ENCODE peak calls at places on chromosomes 11 and 22, in six cellular contexts. J, S, W, D, Z and V are unnamed samples. For H3K4me1, the result is how much of the 10 kb centered on the place peaks cover.

GRCh38 chr11:87878373-87878779 is 296.9 kb downstream of the RAB38 start:
- DNase-seq in J (no peak), S (peak), W (no peak), D (peak), Z (no peak), V (no peak)

GRCh38 chr11:18723991-18724390 is 2.0 kb downstream of the IGSF22 start:
- DNase-seq in J (no peak), S (no peak), W (no peak), D (no peak), Z (no peak), V (no peak)

GRCh38 chr22:41943661-41944209 is 3.2 kb downstream of the CENPM start:
- DNase-seq in J (no peak), S (no peak), W (no peak), D (no peak), Z (no peak), V (no peak)

GRCh38 chr11:130371004-130371590 is 56.4 kb upstream of the ZBTB44 start:
- DNase-seq in J (no peak), S (no peak), W (no peak), D (no peak), Z (no peak), V (no peak)

GRCh38 chr22:29093501-29093921 is 20.7 kb downstream of the KREMEN1 start:
- DNase-seq in J (no peak), S (peak), W (no peak), D (peak), Z (no peak), V (no peak)

GRCh38 chr11:27485930-27486773 is 13.6 kb upstream of the LGR4 start:
- DNase-seq in J (no peak), S (peak), W (no peak), D (peak), Z (no peak), V (no peak)

GRCh38 chr11:2737876-2738275 is 38.1 kb upstream of the KCNQ1OT1 start:
- DNase-seq in J (no peak), S (no peak), W (no peak), D (peak), Z (no peak), V (no peak)

GRCh38 chr22:38718414-38718813 is 12.7 kb downstream of the GTPBP1 start:
- DNase-seq in J (peak), S (no peak), W (no peak), D (peak), Z (no peak), V (no peak)

GRCh38 chr11:86571273-86571948 is 101.0 kb downstream of the ME3 start:
- DNase-seq in J (no peak), S (no peak), W (no peak), D (no peak), Z (no peak), V (peak)

GRCh38 chr11:74845978-74846517 is 97.4 kb downstream of the RNF169 start:
- DNase-seq in J (no peak), S (no peak), W (no peak), D (no peak), Z (no peak), V (no peak)

GRCh38 chr11:85682330-85683305 is 3.4 kb downstream of the CCDC89 start:
- DNase-seq in J (peak), S (peak), W (peak), D (peak), Z (peak), V (no peak)

GRCh38 chr22:46064236-46064965 is 85.9 kb upstream of the PPARA start:
- DNase-seq in J (peak), S (peak), W (peak), D (no peak), Z (no peak), V (no peak)

GRCh38 chr11:120197254-120197891 is 13.5 kb upstream of the OAF start:
- DNase-seq in J (no peak), S (no peak), W (no peak), D (no peak), Z (no peak), V (no peak)

GRCh38 chr11:37502202-37502601 is 904.2 kb upstream of the RAG2 start:
- DNase-seq in J (no peak), S (no peak), W (no peak), D (peak), Z (no peak), V (no peak)

GRCh38 chr22:22721681-22722309 is 77.4 kb downstream of the GGTLC2 start:
- DNase-seq in J (no peak), S (no peak), W (no peak), D (peak), Z (peak), V (no peak)

GRCh38 chr11:69958308-69958707 is 119.8 kb upstream of the ANO1 start:
- DNase-seq in J (no peak), S (no peak), W (no peak), D (peak), Z (no peak), V (no peak)

GRCh38 chr22:25786165-25786564 is 44.2 kb downstream of the MYO18B start:
- DNase-seq in J (no peak), S (no peak), W (no peak), D (no peak), Z (no peak), V (no peak)

GRCh38 chr11:107751082-107751481 is 39.2 kb upstream of the SLN start:
- DNase-seq in J (no peak), S (no peak), W (no peak), D (no peak), Z (no peak), V (no peak)

GRCh38 chr11:1221848-1222311 is 986 bp upstream of the MUC5B start:
- DNase-seq in J (peak), S (no peak), W (no peak), D (no peak), Z (no peak), V (no peak)

GRCh38 chr11:123560001-123560400 is 94.4 kb downstream of the SCN3B start:
- DNase-seq in J (peak), S (peak), W (peak), D (peak), Z (no peak), V (no peak)

GRCh38 chr11:19246816-19247215 is 6.1 kb upstream of the E2F8 start:
- DNase-seq in J (no peak), S (no peak), W (no peak), D (no peak), Z (no peak), V (no peak)

GRCh38 chr11:130208241-130209127 is 48.9 kb downstream of the ST14 start:
- DNase-seq in J (no peak), S (no peak), W (peak), D (no peak), Z (no peak), V (no peak)

GRCh38 chr22:23094695-23095466 is 24.6 kb downstream of the GNAZ start:
- DNase-seq in J (no peak), S (no peak), W (no peak), D (no peak), Z (no peak), V (no peak)

GRCh38 chr22:23762866-23763578 is at the start of gene C22orf15:
- DNase-seq in J (no peak), S (no peak), W (no peak), D (no peak), Z (no peak), V (no peak)

GRCh38 chr11:128687321-128687720 is 6.6 kb upstream of the FLI1 start:
- DNase-seq in J (peak), S (no peak), W (peak), D (no peak), Z (no peak), V (no peak)

GRCh38 chr11:65425105-65425970 is 2.7 kb downstream of the NEAT1 start:
- DNase-seq in J (peak), S (peak), W (peak), D (peak), Z (peak), V (no peak)

GRCh38 chr11:27754035-27755017 is 54.1 kb upstream of the BDNF start:
- DNase-seq in J (no peak), S (no peak), W (no peak), D (no peak), Z (no peak), V (no peak)

GRCh38 chr22:38973289-38974169 is 8.6 kb upstream of the APOBEC3B start:
- DNase-seq in J (peak), S (peak), W (no peak), D (peak), Z (peak), V (peak)

GRCh38 chr11:72630104-72630852 is 43.9 kb downstream of the PDE2A start:
- DNase-seq in J (no peak), S (no peak), W (no peak), D (no peak), Z (no peak), V (no peak)

GRCh38 chr11:61611309-61611708 is 30.4 kb upstream of the SYT7 start:
- DNase-seq in J (no peak), S (no peak), W (no peak), D (no peak), Z (no peak), V (no peak)

GRCh38 chr11:2698386-2699184 is 1.2 kb downstream of the KCNQ1OT1 start:
- DNase-seq in J (no peak), S (no peak), W (no peak), D (no peak), Z (no peak), V (no peak)

GRCh38 chr11:102293873-102294601 is 23.2 kb upstream of the BIRC3 start:
- DNase-seq in J (no peak), S (no peak), W (no peak), D (peak), Z (no peak), V (no peak)

GRCh38 chr11:29159552-29160465 is 857.0 kb downstream of the KCNA4 start:
- DNase-seq in J (no peak), S (peak), W (no peak), D (peak), Z (no peak), V (peak)

GRCh38 chr11:29534831-29535230 is 482.0 kb downstream of the KCNA4 start:
- DNase-seq in J (no peak), S (no peak), W (no peak), D (no peak), Z (no peak), V (no peak)

DNA sequence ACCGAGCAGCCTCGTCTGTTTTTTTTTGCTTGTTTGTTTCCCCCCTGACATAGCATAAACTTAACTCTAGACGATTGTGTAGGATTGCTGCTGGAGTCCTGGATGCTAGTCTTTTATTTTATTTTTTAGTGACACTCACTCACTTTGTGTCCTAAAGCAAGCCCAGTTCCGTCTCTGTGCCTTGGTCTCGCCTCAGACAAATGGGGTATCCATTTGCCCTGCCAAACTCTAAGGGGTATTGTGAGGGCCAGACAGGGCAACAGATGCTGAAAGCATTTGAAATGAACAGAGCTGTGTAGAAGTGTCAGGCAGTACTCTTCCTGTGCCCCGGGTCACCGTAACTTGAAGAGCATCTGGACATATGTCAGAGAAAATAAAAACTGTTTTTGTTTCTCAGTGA is 34.8 kb upstream of the DKK3 start:
- DNase-seq in J (no peak), S (no peak), W (no peak), D (no peak), Z (no peak), V (no peak)
- H3K4me3 ChIP-seq in J (no peak), S (no peak), W (no peak), D (no peak), Z (no peak), V (no peak)

DNA sequence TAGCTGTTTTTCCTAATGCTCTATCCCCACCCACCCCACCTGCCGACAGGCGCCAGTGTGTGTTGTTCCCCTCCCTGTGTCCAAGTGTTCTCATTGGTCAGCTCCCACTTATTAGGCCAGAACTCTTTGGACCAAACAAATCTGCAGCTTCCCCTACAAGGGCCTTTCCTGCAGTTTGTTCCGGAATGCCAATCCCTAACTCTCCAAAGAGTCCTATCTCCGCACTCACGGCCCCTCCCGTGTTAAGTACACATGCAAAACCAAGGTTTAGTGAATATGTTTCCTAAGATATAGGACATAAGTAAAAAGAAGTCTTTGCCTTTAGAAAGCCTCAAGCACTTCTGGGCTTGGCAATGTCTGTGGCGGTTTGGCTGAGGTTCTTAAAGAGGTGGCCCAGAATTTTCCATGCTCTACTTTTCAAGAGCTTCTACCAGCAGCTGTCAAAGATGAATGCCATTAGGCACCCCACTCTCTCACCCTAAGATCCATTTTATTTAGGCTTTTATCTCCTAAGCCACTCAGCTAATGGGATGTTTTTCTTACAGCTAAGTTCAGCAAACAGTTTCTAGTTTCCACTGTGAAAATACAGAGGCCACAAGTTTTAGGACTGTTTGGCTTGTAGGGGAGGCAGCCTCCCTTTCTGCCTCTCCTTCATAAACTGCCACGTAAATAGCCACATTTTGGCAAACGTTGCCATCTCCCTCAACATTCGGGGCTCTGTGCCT is 1.6 kb downstream of the CD59 start:
- DNase-seq in J (no peak), S (peak), W (peak), D (peak), Z (no peak), V (no peak)
- H3K27ac ChIP-seq in J (no peak), S (peak), W (peak), D (peak), Z (no peak), V (no peak)

DNA sequence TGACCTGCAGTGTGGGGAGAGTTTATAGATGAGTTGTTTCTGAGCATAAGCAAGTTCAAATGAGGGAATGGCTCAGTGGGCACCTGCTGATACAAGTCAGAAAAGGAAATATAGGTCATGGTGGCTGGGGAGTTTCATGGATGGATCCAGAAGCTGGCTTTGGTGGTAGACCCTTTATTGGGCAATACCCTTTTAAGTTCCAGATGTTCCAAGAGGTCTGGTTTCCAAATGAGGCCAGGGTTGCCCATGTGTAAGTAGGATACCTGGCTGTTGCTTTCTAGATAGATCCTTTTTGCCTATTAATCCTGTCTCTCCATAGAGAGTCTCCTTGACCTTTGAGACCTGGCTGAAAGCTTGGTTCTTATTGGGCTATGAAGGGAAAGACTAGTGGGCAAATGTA is 2.2 kb downstream of the STIM1 start:
- DNase-seq in J (no peak), S (no peak), W (no peak), D (no peak), Z (no peak), V (no peak)
- H3K4me1 ChIP-seq in J (under half), S (half or more), W (half or more), D (under half), Z (half or more), V (under half)

GRCh38 chr11:57513911-57514537 is 1.5 kb downstream of the SLC43A1 start:
- DNase-seq in J (peak), S (peak), W (peak), D (peak), Z (no peak), V (no peak)

GRCh38 chr11:57512646-57513445 is 2.7 kb downstream of the SLC43A1 start:
- DNase-seq in J (peak), S (no peak), W (no peak), D (no peak), Z (no peak), V (no peak)

GRCh38 chr11:57514538-57515331 is 767 bp downstream of the SLC43A1 start:
- DNase-seq in J (peak), S (peak), W (peak), D (peak), Z (peak), V (no peak)

GRCh38 chr11:57513446-57513795 is 2.1 kb downstream of the SLC43A1 start:
- DNase-seq in J (no peak), S (no peak), W (no peak), D (no peak), Z (no peak), V (no peak)

GRCh38 chr11:57511741-57512430 is 3.6 kb downstream of the SLC43A1 start:
- DNase-seq in J (no peak), S (no peak), W (no peak), D (no peak), Z (no peak), V (no peak)
- H3K4me3 ChIP-seq in J (no peak), S (no peak), W (no peak), D (no peak), Z (no peak), V (no peak)

DNA sequence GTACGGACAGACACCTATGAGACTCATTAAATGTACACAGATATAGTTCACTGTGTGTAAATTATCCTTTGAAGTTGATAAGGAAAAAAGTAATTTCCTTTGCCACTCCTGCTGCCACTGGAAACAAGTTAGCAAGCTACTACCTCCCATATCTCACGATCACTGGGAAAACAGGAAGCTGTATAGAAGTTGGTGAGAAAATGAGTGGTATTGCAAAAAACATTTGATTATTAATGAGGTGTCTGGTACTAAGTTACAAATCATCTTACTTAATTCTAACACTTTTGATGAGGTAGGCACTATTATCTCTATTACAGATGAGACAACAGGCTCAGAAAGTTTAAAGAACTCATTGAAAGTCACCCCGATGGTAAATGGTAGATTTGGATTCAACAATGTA is 68.5 kb downstream of the GAB2 start:
- DNase-seq in J (no peak), S (no peak), W (no peak), D (peak), Z (no peak), V (no peak)
- H3K27ac ChIP-seq in J (peak), S (no peak), W (peak), D (peak), Z (no peak), V (no peak)

GRCh38 chr11:64339754-64340408 is at the start of gene CCDC88B:
- DNase-seq in J (no peak), S (no peak), W (no peak), D (no peak), Z (peak), V (no peak)
- H3K4me1 ChIP-seq in J (under half), S (under half), W (under half), D (under half), Z (under half), V (under half)

GRCh38 chr11:57235761-57236703 is 1.0 kb downstream of the APLNR start:
- DNase-seq in J (no peak), S (no peak), W (no peak), D (no peak), Z (no peak), V (no peak)
- H3K4me3 ChIP-seq in J (no peak), S (no peak), W (peak), D (no peak), Z (no peak), V (no peak)

GRCh38 chr11:35564246-35564595 is 38.8 kb upstream of the PAMR1 start:
- DNase-seq in J (no peak), S (no peak), W (no peak), D (no peak), Z (no peak), V (no peak)
- H3K27ac ChIP-seq in J (no peak), S (no peak), W (peak), D (no peak), Z (no peak), V (no peak)